ENCODE peak calls at places on chromosomes 16 and 17, in four cellular contexts. One of them, this sample, is unnamed.

GRCh38 chr17:73027130-73027741 is 65.3 kb downstream of the SLC39A11 start:
- DNase-seq in choroid plexus epithelial cell: peak
- DNase-seq in AG10803: peak
- DNase-seq in left ventricle myocardium inferior: no peak
- DNase-seq in this sample: peak

GRCh38 chr17:27379863-27380533 is 76.2 kb upstream of the KSR1 start:
- DNase-seq in choroid plexus epithelial cell: peak
- DNase-seq in AG10803: peak
- DNase-seq in left ventricle myocardium inferior: peak
- DNase-seq in this sample: no peak

GRCh38 chr17:918102-918740 is 61.4 kb downstream of the NXN start:
- DNase-seq in choroid plexus epithelial cell: no peak
- DNase-seq in AG10803: peak
- DNase-seq in left ventricle myocardium inferior: no peak
- DNase-seq in this sample: peak

GRCh38 chr17:58310511-58311428 is 17.8 kb downstream of the TSPOAP1 start:
- DNase-seq in choroid plexus epithelial cell: no peak
- DNase-seq in AG10803: no peak
- DNase-seq in left ventricle myocardium inferior: no peak
- DNase-seq in this sample: no peak

GRCh38 chr16:75110637-75111513 is 5.7 kb downstream of the LDHD start:
- DNase-seq in choroid plexus epithelial cell: peak
- DNase-seq in AG10803: peak
- DNase-seq in left ventricle myocardium inferior: peak
- DNase-seq in this sample: peak

GRCh38 chr16:66427036-66427446 is at the start of gene BEAN1:
- DNase-seq in choroid plexus epithelial cell: peak
- DNase-seq in AG10803: peak
- DNase-seq in left ventricle myocardium inferior: peak
- DNase-seq in this sample: no peak

GRCh38 chr16:27579086-27579980 is 29.4 kb downstream of the KATNIP start:
- DNase-seq in choroid plexus epithelial cell: peak
- DNase-seq in AG10803: peak
- DNase-seq in left ventricle myocardium inferior: no peak
- DNase-seq in this sample: peak

GRCh38 chr17:28937044-28937729 is 14.1 kb downstream of the PHF12 start:
- DNase-seq in choroid plexus epithelial cell: peak
- DNase-seq in AG10803: peak
- DNase-seq in left ventricle myocardium inferior: no peak
- DNase-seq in this sample: peak

GRCh38 chr17:41421116-41421515 is 3.3 kb downstream of the KRT37 start:
- DNase-seq in choroid plexus epithelial cell: peak
- DNase-seq in AG10803: peak
- DNase-seq in left ventricle myocardium inferior: no peak
- DNase-seq in this sample: peak

GRCh38 chr17:69175812-69176517 is 34.3 kb upstream of the ABCA6 start:
- DNase-seq in choroid plexus epithelial cell: peak
- DNase-seq in AG10803: peak
- DNase-seq in left ventricle myocardium inferior: no peak
- DNase-seq in this sample: peak

GRCh38 chr17:28811594-28812135 is 30.9 kb downstream of the FAM222B start:
- DNase-seq in choroid plexus epithelial cell: peak
- DNase-seq in AG10803: peak
- DNase-seq in left ventricle myocardium inferior: no peak
- DNase-seq in this sample: peak

GRCh38 chr17:82297280-82297803 is 20.1 kb downstream of the CD7 start:
- DNase-seq in choroid plexus epithelial cell: peak
- DNase-seq in AG10803: peak
- DNase-seq in left ventricle myocardium inferior: peak
- DNase-seq in this sample: peak

GRCh38 chr16:49089039-49089438 is 192.6 kb downstream of the CBLN1 start:
- DNase-seq in choroid plexus epithelial cell: no peak
- DNase-seq in AG10803: no peak
- DNase-seq in left ventricle myocardium inferior: no peak
- DNase-seq in this sample: no peak

GRCh38 chr16:75552951-75553350 is 3.1 kb downstream of the TMEM231 start:
- DNase-seq in choroid plexus epithelial cell: no peak
- DNase-seq in AG10803: no peak
- DNase-seq in left ventricle myocardium inferior: no peak
- DNase-seq in this sample: no peak

GRCh38 chr17:55770220-55770870 is 19.5 kb downstream of the PCTP start:
- DNase-seq in choroid plexus epithelial cell: peak
- DNase-seq in AG10803: peak
- DNase-seq in left ventricle myocardium inferior: no peak
- DNase-seq in this sample: peak

GRCh38 chr17:50423553-50424159 is 2.4 kb upstream of the ACSF2 start:
- DNase-seq in choroid plexus epithelial cell: peak
- DNase-seq in AG10803: peak
- DNase-seq in left ventricle myocardium inferior: no peak
- DNase-seq in this sample: peak

GRCh38 chr17:56781944-56782737 is 51.6 kb downstream of the C17orf67 start:
- DNase-seq in choroid plexus epithelial cell: no peak
- DNase-seq in AG10803: no peak
- DNase-seq in left ventricle myocardium inferior: no peak
- DNase-seq in this sample: no peak

GRCh38 chr17:69367298-69367697 is 40.4 kb upstream of the ABCA5 start:
- DNase-seq in choroid plexus epithelial cell: peak
- DNase-seq in AG10803: no peak
- DNase-seq in left ventricle myocardium inferior: no peak
- DNase-seq in this sample: no peak

GRCh38 chr17:45441536-45442310 is 9.1 kb upstream of the ARHGAP27 start:
- DNase-seq in choroid plexus epithelial cell: no peak
- DNase-seq in AG10803: no peak
- DNase-seq in left ventricle myocardium inferior: no peak
- DNase-seq in this sample: no peak

GRCh38 chr17:1989135-1989534 is 36.0 kb downstream of the RTN4RL1 start:
- DNase-seq in choroid plexus epithelial cell: peak
- DNase-seq in AG10803: peak
- DNase-seq in left ventricle myocardium inferior: no peak
- DNase-seq in this sample: peak

GRCh38 chr17:55895112-55895759 is 144.4 kb downstream of the PCTP start:
- DNase-seq in choroid plexus epithelial cell: no peak
- DNase-seq in AG10803: no peak
- DNase-seq in left ventricle myocardium inferior: no peak
- DNase-seq in this sample: peak

GRCh38 chr17:49573510-49574282 is 2.0 kb upstream of the NXPH3 start:
- DNase-seq in choroid plexus epithelial cell: no peak
- DNase-seq in AG10803: no peak
- DNase-seq in left ventricle myocardium inferior: no peak
- DNase-seq in this sample: peak

GRCh38 chr16:15057755-15058417 is 2.0 kb upstream of the NTAN1 start:
- DNase-seq in choroid plexus epithelial cell: no peak
- DNase-seq in AG10803: no peak
- DNase-seq in left ventricle myocardium inferior: no peak
- DNase-seq in this sample: no peak

GRCh38 chr16:81140930-81141780 is 45.0 kb upstream of the GCSH start:
- DNase-seq in choroid plexus epithelial cell: peak
- DNase-seq in AG10803: no peak
- DNase-seq in left ventricle myocardium inferior: no peak
- DNase-seq in this sample: no peak

GRCh38 chr17:41777579-41778188 is 8.8 kb downstream of the JUP start:
- DNase-seq in choroid plexus epithelial cell: peak
- DNase-seq in AG10803: peak
- DNase-seq in left ventricle myocardium inferior: peak
- DNase-seq in this sample: peak

GRCh38 chr16:4454618-4455017 is 19.8 kb downstream of the NMRAL1 start:
- DNase-seq in choroid plexus epithelial cell: no peak
- DNase-seq in AG10803: no peak
- DNase-seq in left ventricle myocardium inferior: no peak
- DNase-seq in this sample: no peak

GRCh38 chr16:7086842-7087616 is 245.6 kb upstream of the RBFOX1 start:
- DNase-seq in choroid plexus epithelial cell: no peak
- DNase-seq in AG10803: no peak
- DNase-seq in left ventricle myocardium inferior: peak
- DNase-seq in this sample: no peak
- TF ChIP-seq CTCF in choroid plexus epithelial cell: no peak
- TF ChIP-seq CTCF in AG10803: no peak
- TF ChIP-seq CTCF in left ventricle myocardium inferior: peak
- TF ChIP-seq CTCF in this sample: no peak

GRCh38 chr17:78840780-78841611 is at the start of gene USP36:
- DNase-seq in choroid plexus epithelial cell: peak
- DNase-seq in AG10803: peak
- DNase-seq in left ventricle myocardium inferior: peak
- DNase-seq in this sample: peak
- TF ChIP-seq CTCF in choroid plexus epithelial cell: no peak
- TF ChIP-seq CTCF in AG10803: no peak
- TF ChIP-seq CTCF in left ventricle myocardium inferior: no peak
- TF ChIP-seq CTCF in this sample: no peak

DNA sequence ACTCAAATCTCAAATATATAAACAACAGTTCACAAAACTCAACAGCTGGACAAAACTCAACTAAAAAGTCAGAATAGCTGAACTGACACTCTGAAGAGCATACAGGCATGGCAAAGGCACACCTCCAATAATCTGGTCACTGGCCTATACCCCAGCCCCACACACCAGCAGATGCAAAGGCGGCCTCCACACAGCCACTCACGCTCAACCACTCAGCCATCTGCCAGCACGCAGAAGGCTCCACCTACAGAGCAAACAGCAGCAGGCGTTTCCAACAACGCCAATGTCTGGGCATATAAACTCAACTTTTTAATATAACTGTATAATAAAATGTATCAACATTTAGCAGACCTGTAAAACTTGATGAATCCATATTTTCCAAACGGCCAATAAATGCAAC is 17.2 kb downstream of the USP7 start:
- DNase-seq in choroid plexus epithelial cell: no peak
- DNase-seq in AG10803: no peak
- DNase-seq in left ventricle myocardium inferior: no peak
- DNase-seq in this sample: no peak
- TF ChIP-seq CTCF in choroid plexus epithelial cell: no peak
- TF ChIP-seq CTCF in AG10803: no peak
- TF ChIP-seq CTCF in left ventricle myocardium inferior: no peak
- TF ChIP-seq CTCF in this sample: no peak

DNA sequence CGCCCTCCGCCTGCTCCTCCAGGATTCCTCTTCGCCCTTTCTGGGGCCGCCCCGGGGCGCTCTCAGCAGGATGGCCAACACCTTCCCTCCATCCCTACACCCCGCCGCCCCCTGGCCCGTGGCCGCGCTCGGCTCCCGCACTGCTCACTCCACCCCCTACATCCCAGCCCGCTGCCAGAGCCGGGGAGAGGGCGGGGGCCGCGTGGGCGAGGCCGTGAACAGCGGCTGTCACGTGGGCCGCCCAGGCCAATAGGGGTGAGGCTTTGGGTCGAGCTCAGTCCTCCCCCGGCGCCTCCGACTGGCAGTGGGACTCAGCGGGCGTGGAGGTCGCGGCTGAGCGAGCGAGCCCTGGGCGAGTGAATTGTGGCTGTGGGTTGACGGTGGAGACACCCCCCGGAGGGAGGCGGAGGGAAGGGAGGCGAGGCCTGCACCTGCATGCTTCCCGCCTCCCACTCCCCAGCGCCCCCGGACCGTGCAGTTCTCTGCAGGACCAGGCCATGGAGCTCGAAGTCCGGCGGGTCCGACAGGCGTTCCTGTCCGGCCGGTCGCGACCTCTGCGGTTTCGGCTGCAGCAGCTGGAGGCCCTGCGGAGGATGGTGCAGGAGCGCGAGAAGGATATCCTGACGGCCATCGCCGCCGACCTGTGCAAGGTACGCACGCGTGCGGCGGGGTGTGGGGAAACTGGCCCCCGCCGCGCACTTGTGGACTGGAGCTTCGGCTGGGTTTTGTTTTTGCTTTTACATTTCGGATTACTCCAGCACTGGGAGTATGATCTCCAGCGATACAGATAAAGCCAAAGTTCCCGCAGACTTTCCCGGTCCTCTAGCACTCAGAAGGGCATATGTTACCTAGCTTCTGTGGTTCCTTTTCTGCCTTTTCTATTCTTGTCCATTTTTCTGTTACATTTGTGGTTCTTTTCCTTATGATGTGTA is at the start of gene ALDH3A2:
- DNase-seq in choroid plexus epithelial cell: peak
- DNase-seq in AG10803: peak
- DNase-seq in left ventricle myocardium inferior: peak
- DNase-seq in this sample: peak
- TF ChIP-seq CTCF in choroid plexus epithelial cell: peak
- TF ChIP-seq CTCF in AG10803: peak
- TF ChIP-seq CTCF in left ventricle myocardium inferior: peak
- TF ChIP-seq CTCF in this sample: no peak

GRCh38 chr16:12896562-12896961 is 4.8 kb upstream of the SHISA9 start:
- DNase-seq in choroid plexus epithelial cell: no peak
- DNase-seq in AG10803: peak
- DNase-seq in left ventricle myocardium inferior: no peak
- DNase-seq in this sample: peak

GRCh38 chr16:12899529-12900168 is 1.7 kb upstream of the SHISA9 start:
- DNase-seq in choroid plexus epithelial cell: no peak
- DNase-seq in AG10803: no peak
- DNase-seq in left ventricle myocardium inferior: no peak
- DNase-seq in this sample: no peak

GRCh38 chr16:12900599-12901203 is 697 bp upstream of the SHISA9 start:
- DNase-seq in choroid plexus epithelial cell: no peak
- DNase-seq in AG10803: no peak
- DNase-seq in left ventricle myocardium inferior: no peak
- DNase-seq in this sample: no peak

GRCh38 chr16:12901204-12901596 is 198 bp upstream of the SHISA9 start:
- DNase-seq in choroid plexus epithelial cell: peak
- DNase-seq in AG10803: no peak
- DNase-seq in left ventricle myocardium inferior: no peak
- DNase-seq in this sample: no peak

GRCh38 chr16:12898556-12898955 is 2.8 kb upstream of the SHISA9 start:
- DNase-seq in choroid plexus epithelial cell: no peak
- DNase-seq in AG10803: no peak
- DNase-seq in left ventricle myocardium inferior: no peak
- DNase-seq in this sample: no peak
- TF ChIP-seq CTCF in choroid plexus epithelial cell: no peak
- TF ChIP-seq CTCF in AG10803: no peak
- TF ChIP-seq CTCF in left ventricle myocardium inferior: no peak
- TF ChIP-seq CTCF in this sample: no peak

GRCh38 chr17:63113167-63113566 is 147.1 kb downstream of the TANC2 start:
- DNase-seq in choroid plexus epithelial cell: peak
- DNase-seq in AG10803: no peak
- DNase-seq in left ventricle myocardium inferior: no peak
- DNase-seq in this sample: peak

GRCh38 chr17:63117431-63117830 is 151.4 kb downstream of the TANC2 start:
- DNase-seq in choroid plexus epithelial cell: no peak
- DNase-seq in AG10803: no peak
- DNase-seq in left ventricle myocardium inferior: no peak
- DNase-seq in this sample: no peak

GRCh38 chr17:63120406-63120805 is 154.4 kb downstream of the TANC2 start:
- DNase-seq in choroid plexus epithelial cell: peak
- DNase-seq in AG10803: peak
- DNase-seq in left ventricle myocardium inferior: no peak
- DNase-seq in this sample: peak

GRCh38 chr17:63116967-63117366 is 150.9 kb downstream of the TANC2 start:
- DNase-seq in choroid plexus epithelial cell: peak
- DNase-seq in AG10803: peak
- DNase-seq in left ventricle myocardium inferior: no peak
- DNase-seq in this sample: peak

GRCh38 chr17:63116228-63116627 is 150.2 kb downstream of the TANC2 start:
- DNase-seq in choroid plexus epithelial cell: no peak
- DNase-seq in AG10803: no peak
- DNase-seq in left ventricle myocardium inferior: no peak
- DNase-seq in this sample: no peak
- TF ChIP-seq CTCF in choroid plexus epithelial cell: peak
- TF ChIP-seq CTCF in AG10803: no peak
- TF ChIP-seq CTCF in left ventricle myocardium inferior: no peak
- TF ChIP-seq CTCF in this sample: peak

GRCh38 chr16:57743458-57743857 is 7.9 kb downstream of the KATNB1 start:
- DNase-seq in choroid plexus epithelial cell: no peak
- DNase-seq in AG10803: no peak
- DNase-seq in left ventricle myocardium inferior: no peak
- DNase-seq in this sample: no peak
- TF ChIP-seq CTCF in choroid plexus epithelial cell: no peak
- TF ChIP-seq CTCF in AG10803: no peak
- TF ChIP-seq CTCF in left ventricle myocardium inferior: no peak
- TF ChIP-seq CTCF in this sample: no peak

This sample was measured in fibroblast of mammary gland.